ENCODE peak calls at places on chromosomes 12 and 14, in ten cellular contexts. G is cardiac muscle cell; B is endodermal cell; C is OCI-LY7; Y is osteoblast; K is thoracic aorta; X is CD8-positive, alpha-beta T cell; I is fibroblast of lung; A is transverse colon; R is neural progenitor cell. Q is an unnamed sample. For H3K4me1, the result is how much of the 10 kb centered on the place peaks cover.

GRCh38 chr12:39573971-39574370 is 45.6 kb downstream of the ABCD2 start:
- DNase-seq in G (no peak), B (no peak), C (no peak), Y (no peak), K (no peak), X (no peak), I (no peak), A (no peak), R (no peak), Q (no peak)

GRCh38 chr12:131917711-131918306 is 11.3 kb upstream of the PUS1 start:
- DNase-seq in G (no peak), B (peak), C (no peak), Y (peak), K (no peak), X (no peak), I (no peak), A (no peak), R (no peak), Q (no peak)

GRCh38 chr14:23306113-23306411 is 571 bp upstream of the BCL2L2 start:
- DNase-seq in G (no peak), B (no peak), C (no peak), Y (no peak), K (no peak), X (no peak), I (no peak), A (no peak), R (no peak), Q (no peak)

GRCh38 chr14:86388216-86388615 is 858.3 kb downstream of the FLRT2 start:
- DNase-seq in G (no peak), B (no peak), C (no peak), Y (no peak), K (no peak), X (no peak), I (no peak), A (no peak), R (no peak), Q (no peak)

GRCh38 chr12:59570134-59570533 is 25.7 kb upstream of the SLC16A7 start:
- DNase-seq in G (no peak), B (no peak), C (no peak), Y (no peak), K (no peak), X (no peak), I (no peak), A (no peak), R (no peak), Q (no peak)

GRCh38 chr12:45730842-45731336 is 1.4 kb downstream of the ARID2 start:
- DNase-seq in G (peak), B (no peak), C (peak), Y (peak), K (no peak), X (peak), I (peak), A (no peak), R (no peak), Q (peak)

GRCh38 chr12:122230798-122231197 is 4.9 kb upstream of the DIABLO start:
- DNase-seq in G (no peak), B (no peak), C (no peak), Y (no peak), K (no peak), X (no peak), I (no peak), A (no peak), R (no peak), Q (no peak)

GRCh38 chr12:14946162-14946561 is 7.8 kb upstream of the ERP27 start:
- DNase-seq in G (no peak), B (no peak), C (no peak), Y (no peak), K (no peak), X (no peak), I (peak), A (no peak), R (no peak), Q (no peak)

GRCh38 chr12:50573271-50573670 is 68.5 kb downstream of the DIP2B start:
- DNase-seq in G (no peak), B (no peak), C (no peak), Y (no peak), K (no peak), X (no peak), I (no peak), A (no peak), R (no peak), Q (no peak)

GRCh38 chr12:70449074-70449757 is 83.1 kb downstream of the KCNMB4 start:
- DNase-seq in G (no peak), B (no peak), C (no peak), Y (no peak), K (no peak), X (no peak), I (peak), A (no peak), R (no peak), Q (no peak)

GRCh38 chr12:59078027-59078426 is 157.7 kb upstream of the LRIG3 start:
- DNase-seq in G (no peak), B (no peak), C (no peak), Y (no peak), K (no peak), X (no peak), I (no peak), A (no peak), R (no peak), Q (no peak)

GRCh38 chr12:4114986-4115385 is 158.6 kb upstream of the CCND2 start:
- DNase-seq in G (no peak), B (peak), C (no peak), Y (no peak), K (no peak), X (peak), I (no peak), A (no peak), R (no peak), Q (no peak)

GRCh38 chr12:27732281-27732680 is 21.6 kb downstream of the MRPS35 start:
- DNase-seq in G (peak), B (peak), C (peak), Y (no peak), K (no peak), X (no peak), I (peak), A (no peak), R (no peak), Q (peak)

GRCh38 chr12:131454418-131455217 is 256.3 kb upstream of the SFSWAP start:
- DNase-seq in G (peak), B (peak), C (peak), Y (no peak), K (no peak), X (no peak), I (no peak), A (no peak), R (peak), Q (peak)

GRCh38 chr12:4909734-4910501 is at the start of gene KCNA1:
- DNase-seq in G (peak), B (peak), C (no peak), Y (peak), K (no peak), X (no peak), I (peak), A (no peak), R (peak), Q (no peak)

GRCh38 chr12:14961466-14962155 is at the start of gene ARHGDIB:
- DNase-seq in G (no peak), B (no peak), C (peak), Y (no peak), K (no peak), X (peak), I (no peak), A (peak), R (no peak), Q (peak)

GRCh38 chr14:22556021-22556989 is 32.7 kb downstream of the DAD1 start:
- DNase-seq in G (no peak), B (no peak), C (peak), Y (peak), K (no peak), X (peak), I (peak), A (peak), R (no peak), Q (peak)

GRCh38 chr12:123948401-123949117 is 24.1 kb downstream of the CCDC92 start:
- DNase-seq in G (no peak), B (no peak), C (no peak), Y (no peak), K (no peak), X (no peak), I (no peak), A (no peak), R (no peak), Q (no peak)

GRCh38 chr12:661720-662486 is 1.3 kb downstream of the NINJ2 start:
- DNase-seq in G (no peak), B (no peak), C (no peak), Y (peak), K (no peak), X (no peak), I (no peak), A (no peak), R (no peak), Q (no peak)

GRCh38 chr14:21940887-21941855 is 267.6 kb upstream of the OR4E1 start:
- DNase-seq in G (peak), B (peak), C (peak), Y (no peak), K (no peak), X (peak), I (peak), A (no peak), R (peak), Q (no peak)

GRCh38 chr12:6757028-6757689 is 4.2 kb upstream of the MLF2 start:
- DNase-seq in G (peak), B (no peak), C (no peak), Y (peak), K (no peak), X (no peak), I (no peak), A (no peak), R (no peak), Q (no peak)

GRCh38 chr12:49588761-49589516 is 16.5 kb downstream of the FAM186B start:
- DNase-seq in G (no peak), B (no peak), C (no peak), Y (no peak), K (no peak), X (no peak), I (no peak), A (no peak), R (no peak), Q (no peak)

GRCh38 chr14:73785834-73786631 is 65.6 kb upstream of the PTGR2 start:
- DNase-seq in G (peak), B (peak), C (peak), Y (peak), K (peak), X (peak), I (peak), A (peak), R (peak), Q (no peak)

GRCh38 chr12:114963846-114964245 is 279.9 kb upstream of the TBX3 start:
- DNase-seq in G (no peak), B (no peak), C (no peak), Y (no peak), K (no peak), X (no peak), I (no peak), A (no peak), R (no peak), Q (no peak)

GRCh38 chr12:97211421-97211820 is 251.2 kb upstream of the RMST start:
- DNase-seq in G (no peak), B (no peak), C (no peak), Y (no peak), K (no peak), X (no peak), I (no peak), A (no peak), R (peak), Q (no peak)

GRCh38 chr12:122182887-122183587 is at the start of gene LRRC43:
- DNase-seq in G (peak), B (peak), C (no peak), Y (peak), K (no peak), X (peak), I (no peak), A (peak), R (peak), Q (no peak)

GRCh38 chr12:107544947-107545346 is 140.7 kb upstream of the PWP1 start:
- DNase-seq in G (no peak), B (peak), C (no peak), Y (no peak), K (no peak), X (no peak), I (peak), A (no peak), R (no peak), Q (no peak)

GRCh38 chr12:67482751-67483661 is 165.5 kb upstream of the DYRK2 start:
- DNase-seq in G (peak), B (no peak), C (peak), Y (peak), K (no peak), X (peak), I (peak), A (peak), R (no peak), Q (peak)

GRCh38 chr12:98575013-98575412 is 18.5 kb upstream of the SLC25A3 start:
- DNase-seq in G (no peak), B (peak), C (no peak), Y (no peak), K (no peak), X (no peak), I (no peak), A (no peak), R (no peak), Q (no peak)

GRCh38 chr12:116411977-116412376 is 134.5 kb upstream of the MED13L start:
- DNase-seq in G (no peak), B (no peak), C (no peak), Y (no peak), K (no peak), X (no peak), I (no peak), A (no peak), R (no peak), Q (no peak)

GRCh38 chr14:37251778-37252177 is 54.0 kb downstream of the MIPOL1 start:
- DNase-seq in G (no peak), B (no peak), C (no peak), Y (no peak), K (no peak), X (no peak), I (peak), A (no peak), R (no peak), Q (no peak)

GRCh38 chr12:121893901-121894540 is 5.4 kb downstream of the PSMD9 start:
- DNase-seq in G (no peak), B (peak), C (peak), Y (peak), K (no peak), X (no peak), I (peak), A (no peak), R (no peak), Q (peak)

GRCh38 chr12:114612062-114612461 is 71.9 kb downstream of the TBX3 start:
- DNase-seq in G (no peak), B (peak), C (no peak), Y (no peak), K (no peak), X (no peak), I (no peak), A (no peak), R (no peak), Q (no peak)

GRCh38 chr12:131348226-131349010 is 362.5 kb upstream of the SFSWAP start:
- DNase-seq in G (no peak), B (peak), C (no peak), Y (no peak), K (no peak), X (no peak), I (no peak), A (no peak), R (no peak), Q (no peak)

GRCh38 chr14:50678163-50678562 is 10.1 kb upstream of the SAV1 start:
- DNase-seq in G (no peak), B (peak), C (no peak), Y (no peak), K (no peak), X (no peak), I (no peak), A (no peak), R (no peak), Q (no peak)

GRCh38 chr14:99566390-99567354 is 37.3 kb downstream of the CCDC85C start:
- DNase-seq in G (no peak), B (no peak), C (no peak), Y (peak), K (no peak), X (no peak), I (no peak), A (no peak), R (no peak), Q (no peak)
- H3K4me1 ChIP-seq in G (half or more), B (under half), C (under half), Y (under half), K (under half), X (under half), I (under half), A (half or more), R (half or more), Q (under half)

DNA sequence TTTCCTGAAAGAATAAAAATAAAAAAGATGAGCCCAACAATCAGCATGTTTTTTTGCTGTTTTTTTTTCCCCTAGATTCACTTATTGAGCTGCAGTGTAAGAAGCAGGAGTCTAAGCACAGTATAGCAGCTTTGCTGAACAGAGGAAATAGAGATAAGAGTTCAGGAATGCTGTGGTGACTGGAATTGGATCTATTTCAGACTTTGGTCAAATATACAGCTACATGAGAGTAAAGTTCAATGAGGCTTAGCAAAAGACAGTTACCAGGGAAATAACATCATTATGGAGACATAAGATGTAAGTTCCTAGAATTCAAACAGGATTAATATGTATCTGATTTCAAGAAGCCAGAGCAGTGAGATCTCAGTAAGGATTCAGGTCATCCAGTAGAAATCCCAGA is 613.0 kb downstream of the RPS29 start:
- DNase-seq in G (peak), B (no peak), C (no peak), Y (no peak), K (no peak), X (no peak), I (no peak), A (no peak), R (no peak), Q (no peak)
- TF ChIP-seq CTCF in G (no peak), B (no peak), C (no peak), Y (no peak), K (no peak), X (no peak), I (no peak), A (no peak), R (no peak), Q (no peak)

GRCh38 chr14:104331871-104332605 is 193.7 kb downstream of the KIF26A start:
- DNase-seq in G (no peak), B (peak), C (peak), Y (peak), K (no peak), X (no peak), I (no peak), A (no peak), R (no peak), Q (no peak)
- H3K4me1 ChIP-seq in G (under half), B (under half), C (under half), Y (under half), K (under half), X (under half), I (under half), A (under half), R (under half), Q (under half)

GRCh38 chr12:55955800-55956508 is 9.9 kb downstream of the PMEL start:
- DNase-seq in G (no peak), B (peak), C (peak), Y (no peak), K (no peak), X (peak), I (peak), A (peak), R (no peak), Q (no peak)
- TF ChIP-seq CTCF in G (peak), B (peak), C (peak), Y (peak), K (no peak), X (peak), I (peak), A (no peak), R (no peak), Q (no peak)

DNA sequence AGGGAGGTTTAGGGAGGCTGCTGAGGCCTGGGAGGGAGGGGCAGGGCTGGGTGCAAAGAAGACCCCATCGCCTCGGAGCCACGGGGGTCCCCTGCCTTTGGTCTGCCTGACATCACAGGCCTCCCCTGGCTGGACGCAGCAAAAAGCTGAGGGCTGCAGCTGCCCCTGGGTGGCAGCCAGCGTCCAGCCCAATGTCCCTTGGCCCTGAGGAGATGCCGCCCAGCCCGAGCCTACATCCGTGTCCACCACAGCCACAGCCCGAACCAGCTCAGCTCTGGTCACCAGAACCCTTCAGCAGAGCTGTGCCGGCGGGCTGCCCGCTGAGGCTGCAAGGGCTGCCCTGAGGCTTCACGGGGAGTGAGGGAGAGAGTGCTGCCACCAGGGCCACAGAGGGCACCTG is 1.9 kb downstream of the NUDT14 start:
- DNase-seq in G (no peak), B (no peak), C (no peak), Y (no peak), K (no peak), X (no peak), I (no peak), A (no peak), R (no peak), Q (no peak)
- H3K4me1 ChIP-seq in G (under half), B (under half), C (under half), Y (under half), K (under half), X (under half), I (under half), A (under half), R (under half), Q (under half)

Q was measured in MM.1S.